ENCODE peak calls at places on chromosomes 5 and 9, in seven cellular contexts. E is A549, X is GM23338, N is tibial nerve, W is fibroblast of lung, I is heart right ventricle, P is nephron progenitor cell. A is an unnamed sample.

GRCh38 chr5:109936996-109937395 is 247.3 kb downstream of the MAN2A1 start:
- DNase-seq in X (no peak), E (no peak), I (no peak), P (no peak), W (no peak), N (no peak), A (no peak)

GRCh38 chr5:159645194-159645846 is 271.0 kb upstream of the ADRA1B start:
- DNase-seq in X (no peak), E (no peak), W (no peak), I (no peak), P (no peak), N (no peak), A (no peak)

GRCh38 chr5:179407191-179408175 is 62.2 kb upstream of the ADAMTS2 start:
- DNase-seq in I (no peak), N (no peak), E (no peak), W (no peak), X (no peak), P (no peak), A (no peak)

GRCh38 chr5:3004361-3005080 is 253.0 kb upstream of the IRX2 start:
- DNase-seq in N (no peak), P (no peak), W (no peak), X (no peak), I (no peak), E (no peak), A (no peak)

GRCh38 chr5:32753051-32753450 is 41.9 kb downstream of the NPR3 start:
- DNase-seq in I (no peak), X (no peak), W (peak), E (no peak), N (no peak), P (no peak), A (no peak)

GRCh38 chr5:127031863-127032232 is 1.5 kb upstream of the MARCHF3 start:
- DNase-seq in N (no peak), P (no peak), W (no peak), I (no peak), X (no peak), E (no peak), A (no peak)

GRCh38 chr5:160937570-160937969 is 85.6 kb upstream of the ATP10B start:
- DNase-seq in E (no peak), X (no peak), P (no peak), N (no peak), I (no peak), W (no peak), A (no peak)

GRCh38 chr5:41043109-41043747 is 27.9 kb downstream of the MROH2B start:
- DNase-seq in I (no peak), W (no peak), N (no peak), E (no peak), X (no peak), P (no peak), A (no peak)

GRCh38 chr9:96599298-96599697 is 20.3 kb downstream of the CDC14B start:
- DNase-seq in N (no peak), P (no peak), W (no peak), E (no peak), X (no peak), I (no peak), A (no peak)

GRCh38 chr9:35605336-35606137 is 475 bp downstream of the TESK1 start:
- DNase-seq in P (peak), X (peak), N (no peak), W (no peak), E (no peak), I (no peak), A (no peak)

GRCh38 chr9:37425298-37425752 is 2.8 kb downstream of the GRHPR start:
- DNase-seq in E (no peak), I (no peak), X (no peak), P (no peak), W (peak), N (no peak), A (peak)

GRCh38 chr5:137185193-137185592 is 313.9 kb downstream of the SPOCK1 start:
- DNase-seq in N (no peak), X (no peak), I (no peak), P (no peak), E (no peak), W (no peak), A (no peak)

GRCh38 chr9:131744715-131745201 is 4.9 kb upstream of the RAPGEF1 start:
- DNase-seq in X (no peak), E (no peak), W (no peak), P (no peak), N (no peak), I (no peak), A (no peak)

GRCh38 chr5:150540615-150541396 is 32.9 kb downstream of the NDST1 start:
- DNase-seq in N (no peak), I (peak), W (peak), P (no peak), X (no peak), E (no peak), A (peak)

GRCh38 chr9:21683484-21684175 is 118.8 kb upstream of the MTAP start:
- DNase-seq in I (no peak), X (no peak), N (no peak), E (no peak), W (peak), P (no peak), A (peak)

GRCh38 chr5:15704397-15704947 is 204.5 kb downstream of the FBXL7 start:
- DNase-seq in I (no peak), N (no peak), X (no peak), P (no peak), E (no peak), W (peak), A (peak)

GRCh38 chr5:168076561-168076991 is 214.9 kb upstream of the WWC1 start:
- DNase-seq in N (peak), X (peak), E (peak), P (peak), W (no peak), I (peak), A (peak)

GRCh38 chr9:137351781-137352501 is 49.9 kb upstream of the NRARP start:
- DNase-seq in N (no peak), I (no peak), X (no peak), E (no peak), W (no peak), P (no peak), A (no peak)

GRCh38 chr5:23466401-23466886 is 41.0 kb upstream of the PRDM9 start:
- DNase-seq in E (peak), I (no peak), W (peak), X (no peak), N (no peak), P (no peak), A (peak)

GRCh38 chr5:93622240-93622885 is 39.3 kb downstream of the NR2F1 start:
- DNase-seq in N (no peak), I (peak), E (peak), W (peak), X (peak), P (no peak), A (peak)

GRCh38 chr5:103211858-103212500 is 46.6 kb upstream of the MACIR start:
- DNase-seq in E (no peak), W (no peak), I (no peak), N (no peak), X (no peak), P (no peak), A (no peak)

GRCh38 chr5:176851871-176852270 is 41.5 kb downstream of the UNC5A start:
- DNase-seq in E (no peak), P (no peak), W (no peak), X (no peak), I (no peak), N (no peak), A (no peak)

GRCh38 chr5:8720476-8720875 is 825.4 kb downstream of the SEMA5A start:
- DNase-seq in N (no peak), W (peak), X (no peak), E (no peak), I (no peak), P (no peak), A (peak)

GRCh38 chr5:177124486-177124991 is 9.0 kb upstream of the NSD1 start:
- DNase-seq in E (no peak), X (peak), I (no peak), N (no peak), P (no peak), W (no peak), A (no peak)

GRCh38 chr5:115549154-115549553 is 4.6 kb upstream of the FEM1C start:
- DNase-seq in I (no peak), E (peak), P (no peak), N (no peak), X (peak), W (no peak), A (no peak)

GRCh38 chr5:58455066-58455465 is 4.8 kb downstream of the PLK2 start:
- DNase-seq in I (no peak), W (peak), E (no peak), X (no peak), P (no peak), N (no peak), A (no peak)

GRCh38 chr5:168851902-168852321 is 272.7 kb upstream of the PANK3 start:
- DNase-seq in X (no peak), N (no peak), W (peak), I (peak), E (peak), P (no peak), A (peak)

GRCh38 chr5:1516615-1517601 is 6.9 kb downstream of the LPCAT1 start:
- DNase-seq in E (peak), I (no peak), P (no peak), N (no peak), X (no peak), W (peak), A (peak)

GRCh38 chr9:91185193-91185886 is 176.4 kb downstream of the AUH start:
- DNase-seq in W (no peak), X (no peak), I (no peak), P (no peak), N (no peak), E (no peak), A (no peak)

DNA sequence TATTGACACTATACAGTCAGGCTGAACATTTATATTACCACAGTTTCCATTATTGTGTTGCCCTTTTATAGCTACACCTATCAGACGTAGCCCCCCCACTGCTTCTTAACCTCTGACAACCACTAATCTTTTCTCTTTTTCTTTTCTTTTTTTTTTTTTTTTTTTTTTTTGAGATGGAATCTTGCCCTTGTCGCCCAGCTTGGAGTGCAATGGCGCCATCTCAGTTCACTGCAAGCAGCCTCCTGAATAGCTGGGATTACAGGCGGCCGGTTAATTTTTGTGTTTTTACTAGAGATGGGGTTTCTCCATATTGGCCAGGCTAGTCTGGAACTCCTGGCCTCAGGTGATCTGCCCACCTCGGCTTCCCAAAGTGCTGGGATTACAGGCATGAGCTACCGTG is 75.4 kb downstream of the UHRF2 start:
- DNase-seq in P (no peak), I (no peak), X (peak), W (no peak), N (no peak), E (peak), A (no peak)
- TF ChIP-seq CTCF in P (no peak), I (no peak), X (peak), W (no peak), N (no peak), E (no peak), A (no peak)

GRCh38 chr5:79172269-79172668 is 60.7 kb downstream of the BHMT start:
- DNase-seq in I (no peak), P (no peak), X (peak), N (no peak), E (no peak), W (no peak), A (no peak)
- TF ChIP-seq CTCF in I (no peak), P (no peak), X (no peak), N (no peak), E (no peak), W (no peak), A (no peak)

DNA sequence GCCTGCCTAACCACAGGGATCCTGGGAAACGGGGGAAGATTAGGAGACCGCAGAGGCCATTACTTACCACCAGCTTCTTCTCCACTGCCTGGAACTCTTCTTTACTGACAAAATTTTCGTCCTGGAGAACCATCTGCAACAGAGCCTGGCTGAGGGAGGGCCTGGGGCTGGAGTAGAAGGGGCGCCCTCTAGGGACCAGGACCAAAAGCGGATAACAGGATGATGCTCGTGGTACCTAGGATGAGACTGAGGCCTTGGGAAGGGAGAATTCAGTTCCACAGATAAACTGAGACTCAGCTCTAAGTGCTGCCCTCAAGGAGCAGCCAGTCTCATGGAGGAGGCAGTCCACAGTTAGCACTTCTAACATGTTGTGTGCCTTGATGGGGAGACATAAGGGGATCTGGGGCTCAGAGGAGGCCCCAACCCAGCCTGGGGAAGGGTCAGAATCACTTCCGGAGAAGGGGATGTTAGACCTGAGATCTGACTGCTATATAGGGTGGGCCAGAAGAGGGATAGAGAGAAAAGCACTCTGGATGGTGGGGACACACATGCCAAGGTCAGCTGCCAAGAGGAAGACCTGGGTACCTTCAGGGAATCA is 1.2 kb downstream of the SPATA24 start:
- DNase-seq in N (no peak), I (no peak), W (no peak), E (peak), P (no peak), X (peak), A (no peak)
- TF ChIP-seq CTCF in N (no peak), I (no peak), W (peak), E (peak), P (no peak), X (peak), A (peak)

GRCh38 chr5:107873877-107874276 is 203.1 kb upstream of the EFNA5 start:
- DNase-seq in W (no peak), X (no peak), E (no peak), P (no peak), N (no peak), I (no peak), A (no peak)
- TF ChIP-seq CTCF in W (no peak), X (no peak), E (no peak), P (no peak), N (no peak), I (no peak), A (no peak)

GRCh38 chr9:1434082-1434481 is 383.9 kb downstream of the DMRT2 start:
- DNase-seq in P (no peak), E (no peak), N (no peak), W (no peak), X (peak), I (no peak), A (no peak)
- TF ChIP-seq CTCF in P (peak), E (no peak), N (no peak), W (peak), X (peak), I (no peak), A (no peak)

DNA sequence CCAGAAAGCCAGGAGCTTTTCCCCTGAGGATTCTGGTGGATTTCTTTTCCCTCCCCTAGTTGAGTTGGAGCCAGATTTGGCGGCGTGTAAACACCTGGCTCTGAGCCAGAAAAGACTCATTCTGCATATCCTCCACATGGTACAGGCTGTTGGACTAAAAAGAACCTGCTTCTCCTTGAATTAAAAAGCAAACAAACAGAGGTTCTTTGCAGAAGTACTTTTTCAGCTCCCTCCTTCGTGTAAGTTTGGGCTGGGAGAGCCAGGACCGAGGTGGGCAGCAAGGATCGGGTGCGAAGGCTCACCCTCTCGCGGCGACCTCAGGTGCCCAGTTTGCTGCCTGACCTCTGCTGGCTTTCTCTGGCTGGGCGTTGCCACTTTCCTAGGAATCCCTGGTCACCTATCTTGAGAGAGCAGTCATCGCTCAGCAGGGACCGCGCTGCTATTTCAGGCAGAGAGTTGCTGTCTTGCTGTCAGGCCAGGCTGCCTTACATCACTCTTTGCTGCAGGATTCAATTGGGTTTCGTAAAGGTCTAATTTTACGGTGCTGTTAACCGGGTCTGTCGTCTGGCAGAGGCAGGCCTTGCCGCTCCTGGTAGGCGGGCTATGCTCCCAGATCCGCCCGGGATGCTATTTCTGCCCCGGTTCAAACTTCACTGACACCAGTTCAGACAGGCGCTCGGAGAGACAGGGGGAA is 3.2 kb downstream of the PAPPA start:
- DNase-seq in P (peak), W (peak), I (peak), E (peak), N (peak), X (peak), A (peak)
- TF ChIP-seq CTCF in P (no peak), W (no peak), I (no peak), E (no peak), N (no peak), X (no peak), A (no peak)

DNA sequence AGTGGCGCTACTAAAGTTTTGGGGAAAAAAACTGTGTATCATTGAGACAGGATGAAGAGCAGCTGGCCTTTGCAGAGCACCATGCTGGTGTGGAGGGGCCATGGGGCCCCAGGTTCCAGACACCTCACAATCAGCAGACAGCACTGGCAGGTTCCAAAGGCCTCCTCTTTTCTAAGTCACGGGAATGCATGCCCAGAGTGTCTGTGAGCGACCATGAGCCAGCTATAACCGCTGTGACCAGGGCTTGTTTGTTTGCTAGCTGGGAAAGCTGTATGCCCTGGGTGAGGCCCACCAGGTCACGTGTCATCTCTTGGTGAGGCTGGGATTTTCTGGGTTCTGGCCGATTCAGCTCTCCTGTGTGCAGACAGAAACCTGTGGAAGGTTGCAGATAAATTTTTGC is 37.0 kb downstream of the PAPPA start:
- DNase-seq in N (no peak), P (no peak), X (no peak), W (no peak), I (no peak), E (no peak), A (no peak)
- TF ChIP-seq CTCF in N (no peak), P (no peak), X (no peak), W (no peak), I (no peak), E (no peak), A (no peak)

DNA sequence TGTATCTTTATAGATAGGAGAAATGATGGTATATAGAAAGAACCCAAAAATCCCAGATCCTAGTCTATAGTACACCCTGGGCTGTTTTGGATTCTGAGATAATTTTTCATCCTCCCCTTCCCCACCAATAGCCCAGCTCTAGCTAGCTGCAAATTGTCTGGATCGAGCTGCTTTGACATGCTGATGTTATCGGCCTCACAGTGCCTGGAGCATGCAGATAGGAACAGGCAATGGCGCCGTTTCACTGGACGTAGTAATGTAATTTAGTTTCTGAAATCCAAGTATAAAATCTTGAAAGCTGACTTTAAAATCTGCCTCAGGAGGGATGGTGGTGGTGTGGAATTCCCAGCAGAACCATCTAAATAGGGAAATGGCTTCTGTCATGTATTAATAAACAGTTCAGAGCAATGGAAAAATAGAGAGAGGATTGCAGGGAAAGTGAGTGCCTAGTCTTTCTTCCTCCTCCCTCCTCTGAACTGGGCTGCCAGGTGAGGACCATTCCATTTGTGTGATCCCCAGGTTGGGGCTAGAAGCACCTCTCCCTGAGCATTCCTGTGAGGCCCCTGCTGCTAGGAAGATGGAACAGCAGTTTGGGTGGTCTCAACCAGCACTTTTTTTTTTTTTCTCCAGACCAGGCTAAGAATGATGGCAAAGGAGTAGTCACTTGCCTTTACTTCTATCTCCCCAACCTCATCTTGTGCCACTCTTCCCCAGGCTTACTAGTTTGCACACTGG is 31.9 kb downstream of the FAM219A start:
- DNase-seq in E (no peak), N (no peak), P (no peak), I (no peak), X (peak), W (no peak), A (no peak)
- TF ChIP-seq CTCF in E (no peak), N (no peak), P (no peak), I (no peak), X (peak), W (no peak), A (no peak)

GRCh38 chr9:10045598-10045997 is 567.2 kb downstream of the PTPRD start:
- DNase-seq in N (no peak), P (no peak), X (peak), I (no peak), E (peak), W (peak), A (peak)
- TF ChIP-seq CTCF in N (peak), P (peak), X (peak), I (no peak), E (peak), W (peak), A (peak)